ENCODE peak calls at places on chromosomes 2 and 18, in four cellular contexts. R is K562, T is A549, X is HepG2. W is an unnamed sample.
A peak's percentile ranks its signal among the peaks of the same experiment; 100 is the strongest.

GRCh38 chr2:145085616-145086015 is 565.7 kb upstream of the ZEB2 start:
- DNase-seq in R (no peak), T (no peak), X (no peak), W (no peak)

GRCh38 chr2:217356795-217357194 is 496.9 kb upstream of the TNP1 start:
- DNase-seq in R (no peak), T (no peak), X (no peak), W (no peak)

GRCh38 chr2:173090291-173090877 is 14.7 kb downstream of the MAP3K20 start:
- DNase-seq in R (peak; percentile 61), T (peak; percentile 52), X (no peak), W (no peak)

GRCh38 chr2:117486081-117486480 is 328.4 kb upstream of the DDX18 start:
- DNase-seq in R (no peak), T (no peak), X (no peak), W (no peak)

GRCh38 chr2:24825883-24826800 is 32.9 kb downstream of the CENPO start:
- DNase-seq in R (no peak), T (no peak), X (no peak), W (peak; percentile 24)

GRCh38 chr2:148826791-148827190 is 48.2 kb upstream of the KIF5C start:
- DNase-seq in R (no peak), T (no peak), X (no peak), W (no peak)

GRCh38 chr2:11411768-11412448 is 54.1 kb downstream of the E2F6 start:
- DNase-seq in R (peak; percentile 61), T (peak; percentile 61), X (peak; percentile 65), W (peak; percentile 65)

GRCh38 chr2:189409136-189409535 is 32.1 kb upstream of the WDR75 start:
- DNase-seq in R (no peak), T (no peak), X (no peak), W (no peak)

GRCh38 chr18:8976606-8977005 is 125.9 kb upstream of the NDUFV2 start:
- DNase-seq in R (no peak), T (no peak), X (no peak), W (no peak)

GRCh38 chr2:54709341-54709809 is 14.1 kb upstream of the EML6 start:
- DNase-seq in R (no peak), T (no peak), X (no peak), W (peak; percentile 31)

GRCh38 chr2:128379021-128380005 is 60.6 kb upstream of the HS6ST1 start:
- DNase-seq in R (no peak), T (no peak), X (peak; percentile 90), W (peak; percentile 13)

GRCh38 chr2:40371525-40372277 is 80.2 kb downstream of the SLC8A1 start:
- DNase-seq in R (no peak), T (no peak), X (no peak), W (peak; percentile 18)

GRCh38 chr2:229780856-229781773 is 66.8 kb upstream of the DNER start:
- DNase-seq in R (peak; percentile 29), T (peak; percentile 45), X (peak; percentile 43), W (no peak)

GRCh38 chr18:6370410-6370809 is 44.3 kb downstream of the L3MBTL4 start:
- DNase-seq in R (no peak), T (no peak), X (peak; percentile 37), W (no peak)

GRCh38 chr18:44767807-44768206 is 87.1 kb downstream of the SETBP1 start:
- DNase-seq in R (no peak), T (no peak), X (no peak), W (no peak)

GRCh38 chr18:68721681-68722583 is 7.0 kb upstream of the TMX3 start:
- DNase-seq in R (no peak), T (no peak), X (no peak), W (no peak)

GRCh38 chr2:210955591-210955990 is 399.2 kb downstream of the CPS1 start:
- DNase-seq in R (no peak), T (peak; percentile 1), X (peak; percentile 63), W (no peak)

GRCh38 chr2:207528980-207529329 is 807 bp upstream of the CREB1 start:
- DNase-seq in R (peak; percentile 41), T (peak; percentile 39), X (peak; percentile 25), W (no peak)

GRCh38 chr2:207530160-207531023 is 630 bp downstream of the CREB1 start:
- DNase-seq in R (peak; percentile 42), T (peak; percentile 49), X (peak; percentile 30), W (no peak)

GRCh38 chr2:207529330-207530159 is at the start of gene CREB1:
- DNase-seq in R (peak; percentile 92), T (peak; percentile 98), X (peak; percentile 94), W (peak; percentile 99)

GRCh38 chr2:207532676-207533075 is 2.9 kb downstream of the CREB1 start:
- DNase-seq in R (no peak), T (no peak), X (no peak), W (no peak)

DNA sequence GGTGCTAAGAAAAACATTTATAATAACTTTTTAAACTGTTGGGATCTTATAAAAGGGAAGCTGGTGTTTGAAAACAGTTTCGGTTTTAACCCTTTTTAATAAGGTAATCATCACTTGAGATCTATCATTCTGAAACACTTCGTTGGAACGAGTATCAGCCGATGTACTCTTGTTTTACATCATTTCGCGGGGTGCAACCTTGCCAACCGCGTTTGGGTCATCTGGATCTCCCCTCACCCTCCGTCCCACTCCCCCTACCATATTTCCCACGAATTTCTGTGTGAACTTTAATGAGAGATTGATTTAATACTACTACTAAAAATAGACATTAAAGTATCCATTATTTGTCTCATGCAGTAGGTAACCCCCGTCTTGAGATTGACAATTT is 1.3 kb downstream of the CREB1 start:
- DNase-seq in R (no peak), T (no peak), X (no peak), W (no peak)
- TF ChIP-seq NR3C1 in R (no peak), T (no peak), X (no peak), W (no peak)

GRCh38 chr2:203567786-203568185 is 32.7 kb upstream of the RAPH1 start:
- DNase-seq in R (no peak), T (no peak), X (no peak), W (no peak)
- TF ChIP-seq NR3C1 in R (no peak), T (no peak), X (no peak), W (no peak)

GRCh38 chr18:48826271-48826670 is 124.5 kb downstream of the SMAD7 start:
- DNase-seq in R (no peak), T (no peak), X (no peak), W (no peak)
- TF ChIP-seq NR3C1 in R (no peak), T (no peak), X (no peak), W (no peak)

GRCh38 chr2:9299444-9300100 is 93.0 kb downstream of the ASAP2 start:
- DNase-seq in R (no peak), T (no peak), X (no peak), W (no peak)

GRCh38 chr2:9297156-9297555 is 90.5 kb downstream of the ASAP2 start:
- DNase-seq in R (no peak), T (no peak), X (no peak), W (no peak)

GRCh38 chr2:9298583-9298982 is 92.0 kb downstream of the ASAP2 start:
- DNase-seq in R (no peak), T (no peak), X (no peak), W (no peak)

GRCh38 chr2:9296559-9296958 is 89.9 kb downstream of the ASAP2 start:
- DNase-seq in R (no peak), T (no peak), X (no peak), W (no peak)

DNA sequence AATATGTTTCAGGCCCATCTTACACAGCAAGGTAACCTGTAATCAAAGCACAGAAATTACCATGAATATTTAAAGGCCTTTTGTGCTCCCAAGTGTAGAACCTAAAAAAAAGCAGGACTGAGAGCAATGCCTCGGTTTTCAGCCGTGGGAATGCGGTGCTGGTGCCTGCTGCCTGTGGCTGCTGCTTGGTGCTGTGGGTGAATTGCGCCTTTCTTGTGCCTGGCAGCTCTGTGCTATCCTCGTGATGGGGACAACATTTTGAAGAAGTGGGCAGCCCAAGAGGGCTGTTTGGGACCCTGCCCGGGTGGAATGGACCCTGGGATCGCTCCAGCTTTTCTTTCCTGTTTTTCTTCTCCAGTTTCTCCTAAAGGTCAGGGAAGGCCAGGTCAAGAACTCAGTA is 91.2 kb downstream of the ASAP2 start:
- DNase-seq in R (no peak), T (no peak), X (no peak), W (no peak)
- TF ChIP-seq NR3C1 in R (no peak), T (no peak), X (no peak), W (no peak)

GRCh38 chr2:146661494-146662096 is 1183.2 kb upstream of the ACVR2A start:
- DNase-seq in R (peak; percentile 6), T (peak; percentile 56), X (peak; percentile 23), W (no peak)
- TF ChIP-seq NR3C1 in R (no peak), T (no peak), X (no peak), W (no peak)

DNA sequence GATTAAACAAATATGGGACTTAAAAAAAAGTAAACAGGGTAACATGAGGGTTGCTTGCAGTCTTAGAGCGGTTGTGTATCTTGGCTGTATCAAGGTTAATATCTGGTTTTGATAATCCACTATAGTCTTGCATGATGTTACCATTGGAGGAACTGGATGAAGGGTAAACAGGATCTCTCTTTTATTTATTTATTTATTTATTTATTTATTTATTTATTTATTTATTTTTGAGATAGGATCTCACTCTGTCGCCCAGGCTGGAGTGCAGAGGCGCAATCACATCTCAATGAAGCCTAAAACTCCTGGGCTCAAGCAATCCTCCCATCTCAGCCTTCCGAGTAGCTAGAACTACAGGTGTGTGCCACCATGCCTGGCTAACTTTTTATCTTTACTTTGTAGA is 42.9 kb upstream of the FAM124B start:
- DNase-seq in R (no peak), T (no peak), X (no peak), W (no peak)
- TF ChIP-seq NR3C1 in R (no peak), T (no peak), X (no peak), W (no peak)

W was measured in WTC11.